ENCODE peak calls at places on chromosomes 13 and 19, in seven cellular contexts. K is DND-41, Q is prostate gland, M is fibroblast of villous mesenchyme, O is retinal pigment epithelial cell, S is fibroblast of mammary gland, E is osteoblast. Z is an unnamed sample.

GRCh38 chr13:98796798-98797197 is 44.3 kb upstream of the SLC15A1 start:
- DNase-seq in K (no peak), O (no peak), S (no peak), E (no peak), M (no peak), Q (no peak), Z (no peak)

GRCh38 chr19:5113101-5113557 is 144.2 kb downstream of the KDM4B start:
- DNase-seq in Q (no peak), E (peak), M (peak), O (no peak), S (peak), K (no peak), Z (no peak)

GRCh38 chr13:107585466-107585865 is 629.9 kb downstream of the LIG4 start:
- DNase-seq in E (no peak), K (no peak), Q (no peak), O (no peak), M (peak), S (no peak), Z (no peak)

GRCh38 chr13:33212396-33212795 is 73.2 kb downstream of the STARD13 start:
- DNase-seq in K (no peak), O (no peak), S (no peak), E (no peak), M (no peak), Q (no peak), Z (no peak)

GRCh38 chr19:1266818-1267440 is 2.2 kb upstream of the CIRBP start:
- DNase-seq in O (no peak), Q (peak), E (peak), S (no peak), M (no peak), K (peak), Z (no peak)

GRCh38 chr13:89660752-89661151 is 1686.7 kb upstream of the MIR17HG start:
- DNase-seq in Q (no peak), E (no peak), K (no peak), S (no peak), O (no peak), M (no peak), Z (no peak)

GRCh38 chr13:47256618-47257017 is 359.8 kb upstream of the HTR2A start:
- DNase-seq in M (no peak), Q (no peak), O (no peak), K (no peak), S (peak), E (peak), Z (peak)

GRCh38 chr19:13906525-13906904 is 514 bp downstream of the CC2D1A start:
- DNase-seq in M (no peak), O (no peak), K (peak), E (peak), Q (no peak), S (no peak), Z (no peak)

GRCh38 chr19:55319786-55320185 is 5.4 kb downstream of the TMEM150B start:
- DNase-seq in E (peak), Q (no peak), S (peak), O (no peak), M (peak), K (no peak), Z (no peak)

GRCh38 chr13:19838726-19839342 is 24.6 kb downstream of the ZMYM5 start:
- DNase-seq in K (no peak), O (no peak), M (peak), S (peak), E (peak), Q (no peak), Z (no peak)

GRCh38 chr19:51552996-51553725 is 17.9 kb upstream of the ZNF175 start:
- DNase-seq in K (peak), E (peak), S (peak), M (peak), O (no peak), Q (peak), Z (peak)

GRCh38 chr13:34555988-34556387 is 386.1 kb upstream of the NBEA start:
- DNase-seq in M (no peak), S (no peak), K (no peak), E (no peak), Q (no peak), O (peak), Z (no peak)

GRCh38 chr13:52165410-52165809 is 6.0 kb upstream of the NEK3 start:
- DNase-seq in S (no peak), K (no peak), O (no peak), Q (no peak), E (no peak), M (no peak), Z (no peak)

GRCh38 chr19:662207-662961 is 630 bp downstream of the RNF126 start:
- DNase-seq in M (peak), S (peak), K (peak), Q (no peak), E (peak), O (no peak), Z (no peak)

GRCh38 chr13:84279166-84279565 is 396.9 kb upstream of the SLITRK1 start:
- DNase-seq in E (no peak), O (no peak), Q (no peak), S (no peak), K (no peak), M (no peak), Z (no peak)

GRCh38 chr13:45554604-45555109 is 60.9 kb downstream of the ERICH6B start:
- DNase-seq in Q (no peak), S (no peak), M (no peak), O (no peak), K (no peak), E (no peak), Z (no peak)

GRCh38 chr13:51276684-51277083 is 54.5 kb downstream of the FAM124A start:
- DNase-seq in O (no peak), E (no peak), Q (no peak), M (no peak), K (no peak), S (peak), Z (no peak)

GRCh38 chr19:4183967-4184717 is 1.7 kb downstream of the ANKRD24 start:
- DNase-seq in S (no peak), E (peak), K (no peak), O (no peak), Q (no peak), M (no peak), Z (no peak)

GRCh38 chr13:51895906-51896888 is 34.4 kb downstream of the CCDC70 start:
- DNase-seq in M (peak), K (peak), S (peak), Q (peak), E (peak), O (no peak), Z (peak)

GRCh38 chr19:3708207-3708931 is at the start of gene TJP3:
- DNase-seq in E (peak), M (no peak), K (no peak), O (peak), Q (peak), S (no peak), Z (no peak)

GRCh38 chr19:46931197-46931596 is 70.4 kb downstream of the ARHGAP35 start:
- DNase-seq in M (no peak), O (no peak), Q (no peak), E (no peak), K (no peak), S (no peak), Z (no peak)

GRCh38 chr19:13039211-13039789 is 44.0 kb downstream of the NFIX start:
- DNase-seq in Q (no peak), O (no peak), K (no peak), M (no peak), S (no peak), E (no peak), Z (no peak)

GRCh38 chr19:1873524-1874473 is 10.4 kb upstream of the KLF16 start:
- DNase-seq in Q (no peak), O (no peak), M (no peak), K (no peak), S (peak), E (peak), Z (no peak)

GRCh38 chr19:33946535-33947323 is 150.1 kb downstream of the KCTD15 start:
- DNase-seq in Q (no peak), M (no peak), O (no peak), S (no peak), K (no peak), E (no peak), Z (no peak)

GRCh38 chr13:113951246-113951999 is 22.5 kb downstream of the C13orf46 start:
- DNase-seq in K (peak), O (no peak), M (peak), E (peak), Q (peak), S (peak), Z (no peak)

GRCh38 chr19:709965-710714 is 1.4 kb downstream of the PALM start:
- DNase-seq in O (no peak), Q (no peak), S (no peak), M (no peak), K (no peak), E (peak), Z (no peak)

GRCh38 chr13:44899967-44900366 is 89.3 kb downstream of the NUFIP1 start:
- DNase-seq in E (no peak), M (no peak), Q (no peak), S (no peak), K (no peak), O (no peak), Z (no peak)

GRCh38 chr13:96090240-96091101 is 564 bp downstream of the HS6ST3 start:
- DNase-seq in M (no peak), O (no peak), K (no peak), Q (no peak), E (peak), S (peak), Z (no peak)

GRCh38 chr19:1406496-1406817 is 929 bp upstream of the DAZAP1 start:
- DNase-seq in S (no peak), E (no peak), M (no peak), O (no peak), K (no peak), Q (peak), Z (no peak)

GRCh38 chr13:43057653-43058317 is 34.4 kb downstream of the DNAJC15 start:
- DNase-seq in O (no peak), E (no peak), S (no peak), M (peak), K (peak), Q (no peak), Z (peak)

GRCh38 chr13:93259527-93260080 is 33.0 kb downstream of the GPC6 start:
- DNase-seq in Q (no peak), E (no peak), M (no peak), S (peak), K (no peak), O (no peak), Z (no peak)

GRCh38 chr19:49057636-49058234 is at the start of gene CGB7:
- DNase-seq in O (no peak), S (peak), Q (peak), K (no peak), E (peak), M (peak), Z (no peak)
- H3K4me3 ChIP-seq in O (peak), S (peak), Q (peak), K (no peak), E (peak), M (peak), Z (peak)

GRCh38 chr19:31315621-31316011 is 33.6 kb downstream of the TSHZ3 start:
- DNase-seq in M (no peak), S (no peak), E (no peak), Q (no peak), K (no peak), O (no peak), Z (no peak)

GRCh38 chr19:31313291-31314030 is 35.8 kb downstream of the TSHZ3 start:
- DNase-seq in M (no peak), E (no peak), K (no peak), Q (no peak), O (no peak), S (no peak), Z (no peak)

GRCh38 chr19:31314156-31314555 is 35.1 kb downstream of the TSHZ3 start:
- DNase-seq in M (no peak), K (no peak), E (no peak), O (no peak), S (no peak), Q (no peak), Z (no peak)

GRCh38 chr19:31316201-31316951 is 32.9 kb downstream of the TSHZ3 start:
- DNase-seq in O (no peak), S (peak), E (no peak), M (peak), Q (no peak), K (no peak), Z (no peak)

DNA sequence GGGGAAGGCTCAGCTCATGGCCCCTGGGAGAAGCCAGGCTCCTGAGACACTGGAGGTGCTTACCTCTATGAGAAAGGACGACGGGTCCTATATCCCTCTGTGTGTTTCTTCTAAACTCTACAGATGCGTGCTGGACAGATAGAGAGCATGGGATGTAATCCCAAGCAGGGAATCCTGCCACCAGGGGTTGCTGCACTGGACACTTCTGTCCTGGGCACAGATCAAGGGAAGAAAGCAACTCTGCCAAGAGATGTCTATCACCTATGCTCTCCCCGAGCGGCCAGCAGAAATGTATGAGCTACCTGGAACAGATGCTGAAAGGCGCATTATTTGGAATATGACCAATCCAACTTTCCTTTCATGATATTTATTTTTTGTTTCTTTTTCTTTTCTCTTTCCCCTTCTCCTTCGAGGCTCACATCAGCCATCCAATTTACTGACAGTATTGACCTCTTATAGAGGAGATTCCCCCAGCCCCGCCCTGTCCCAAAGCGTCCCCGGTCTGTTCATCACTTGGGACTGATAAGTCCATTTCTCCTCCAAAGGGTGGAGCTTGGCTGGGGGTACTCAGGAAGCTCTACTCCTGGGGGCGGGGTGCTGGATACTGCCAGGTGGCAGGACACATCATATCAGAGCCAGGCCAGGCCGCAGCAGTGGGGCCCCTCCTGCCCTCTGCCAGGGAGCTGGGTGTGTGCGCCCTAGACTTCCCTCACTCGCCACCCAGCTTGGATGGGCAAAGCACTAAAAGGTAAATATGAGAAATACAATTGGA is 34.2 kb downstream of the TSHZ3 start:
- DNase-seq in O (no peak), S (peak), M (no peak), Q (no peak), K (no peak), E (no peak), Z (no peak)
- TF ChIP-seq CTCF in O (peak), S (peak), M (peak), Q (peak), K (no peak), E (peak), Z (peak)

GRCh38 chr19:7916137-7916907 is 1.7 kb downstream of the TGFBR3L start:
- DNase-seq in O (no peak), Q (no peak), K (peak), M (peak), S (no peak), E (peak), Z (no peak)
- H3K4me3 ChIP-seq in O (peak), Q (peak), K (no peak), M (peak), S (peak), E (peak), Z (peak)

DNA sequence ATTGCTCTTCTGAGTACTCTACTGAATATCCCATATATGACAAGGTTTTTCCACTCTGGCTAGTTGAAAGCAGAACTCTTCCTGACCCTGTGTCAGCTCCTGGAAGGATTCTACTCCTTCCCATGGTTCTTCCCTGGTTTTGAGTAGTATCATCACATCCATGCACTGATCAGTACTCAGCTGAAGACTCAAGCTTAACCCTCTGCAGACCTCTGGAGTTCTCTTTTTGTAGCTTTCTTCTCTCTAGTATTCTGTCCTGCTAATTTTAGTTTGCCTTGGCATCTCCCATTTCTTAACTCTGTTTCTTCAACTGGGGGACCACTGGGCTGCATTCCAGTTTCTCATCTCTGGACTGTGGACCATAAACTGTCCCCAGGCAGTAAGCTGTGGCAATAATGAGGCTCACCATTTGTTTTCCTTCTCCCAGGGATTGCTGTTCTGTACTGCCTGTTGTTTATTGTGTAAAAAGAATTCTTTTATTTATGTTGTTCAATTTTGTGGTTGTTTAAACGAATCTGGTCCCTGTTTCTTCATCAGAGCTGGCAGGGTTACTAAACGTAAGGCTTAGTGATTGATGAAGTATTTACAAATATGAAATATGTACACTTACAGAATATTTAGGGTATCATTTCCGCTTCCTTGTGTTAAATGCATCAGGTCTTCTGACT is 19.7 kb downstream of the LPAR6 start:
- DNase-seq in Q (no peak), M (peak), S (no peak), K (no peak), O (no peak), E (no peak), Z (no peak)
- TF ChIP-seq CTCF in Q (no peak), M (no peak), S (no peak), K (no peak), O (no peak), E (no peak), Z (no peak)

GRCh38 chr19:10096615-10096963 is 5.9 kb downstream of the ANGPTL6 start:
- DNase-seq in K (no peak), M (no peak), E (no peak), Q (no peak), O (no peak), S (peak), Z (no peak)

GRCh38 chr19:10093295-10094186 is 7.4 kb downstream of the SHFL start:
- DNase-seq in E (peak), K (peak), O (no peak), M (no peak), S (peak), Q (no peak), Z (no peak)

GRCh38 chr19:10095948-10096614 is 6.4 kb downstream of the ANGPTL6 start:
- DNase-seq in Q (peak), E (peak), O (peak), M (peak), K (no peak), S (peak), Z (peak)

GRCh38 chr19:10092648-10093294 is 6.7 kb downstream of the SHFL start:
- DNase-seq in O (no peak), Q (no peak), M (no peak), K (no peak), E (peak), S (no peak), Z (no peak)

GRCh38 chr19:10095622-10095947 is 6.9 kb downstream of the ANGPTL6 start:
- DNase-seq in O (no peak), M (no peak), Q (no peak), E (no peak), S (no peak), K (no peak), Z (no peak)
- H3K4me3 ChIP-seq in O (no peak), M (peak), Q (no peak), E (peak), S (no peak), K (no peak), Z (peak)

GRCh38 chr19:32779082-32779481 is 59.5 kb downstream of the TDRD12 start:
- DNase-seq in K (no peak), O (no peak), E (no peak), M (no peak), Q (no peak), S (no peak), Z (no peak)

DNA sequence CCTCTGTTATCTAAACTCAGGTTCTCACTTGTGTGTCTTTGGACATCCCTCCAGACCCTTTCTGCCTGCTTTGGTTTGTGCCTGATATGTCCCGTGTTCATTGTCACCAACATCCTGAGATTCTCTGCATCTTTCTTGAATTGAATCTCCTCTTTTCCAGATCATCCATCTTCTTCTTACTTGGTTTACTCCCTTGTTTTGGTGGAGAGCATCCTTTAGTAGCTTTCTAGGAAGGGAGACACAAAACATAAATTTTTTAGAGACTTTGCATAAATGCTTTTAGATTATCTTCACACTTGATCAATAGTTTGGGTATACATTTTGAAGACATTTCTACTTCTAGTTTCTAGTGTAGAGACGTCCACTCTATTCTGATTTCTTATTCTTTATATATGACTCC is 61.7 kb downstream of the TDRD12 start:
- DNase-seq in E (no peak), O (no peak), M (no peak), S (no peak), K (no peak), Q (no peak), Z (no peak)
- TF ChIP-seq CTCF in E (no peak), O (no peak), M (no peak), S (no peak), K (no peak), Q (no peak), Z (no peak)

GRCh38 chr13:28854657-28855056 is 34.5 kb downstream of the MTUS2 start:
- DNase-seq in M (peak), O (no peak), K (no peak), S (no peak), Q (no peak), E (no peak), Z (peak)
- H3K4me3 ChIP-seq in M (no peak), O (no peak), K (no peak), S (no peak), Q (no peak), E (no peak), Z (no peak)

GRCh38 chr19:11198175-11198534 is 810 bp upstream of the KANK2 start:
- DNase-seq in O (no peak), Q (no peak), E (no peak), K (no peak), M (no peak), S (no peak), Z (no peak)

GRCh38 chr19:11196406-11197287 is 698 bp downstream of the KANK2 start:
- DNase-seq in E (peak), Q (no peak), K (no peak), S (peak), M (no peak), O (no peak), Z (no peak)

GRCh38 chr19:11198769-11199469 is 1.6 kb upstream of the KANK2 start:
- DNase-seq in E (no peak), O (peak), Q (no peak), K (no peak), M (no peak), S (no peak), Z (no peak)

GRCh38 chr19:11195681-11196080 is 1.7 kb downstream of the KANK2 start:
- DNase-seq in S (no peak), Q (no peak), K (no peak), O (no peak), E (peak), M (no peak), Z (no peak)

GRCh38 chr19:11197291-11198174 is at the start of gene KANK2:
- DNase-seq in Q (peak), K (peak), E (peak), M (peak), O (peak), S (peak), Z (no peak)
- TF ChIP-seq CTCF in Q (no peak), K (no peak), E (no peak), M (peak), O (no peak), S (no peak), Z (no peak)

GRCh38 chr19:38004100-38004504 is 97.1 kb downstream of the SIPA1L3 start:
- DNase-seq in E (no peak), O (no peak), M (no peak), Q (no peak), S (peak), K (no peak), Z (peak)
- H3K4me3 ChIP-seq in E (peak), O (peak), M (peak), Q (peak), S (peak), K (no peak), Z (peak)

GRCh38 chr13:48333976-48334375 is 30.4 kb downstream of the RB1 start:
- DNase-seq in K (no peak), E (no peak), O (no peak), S (peak), Q (peak), M (peak), Z (no peak)

GRCh38 chr13:48334534-48335127 is 31.1 kb downstream of the RB1 start:
- DNase-seq in S (peak), E (no peak), Q (peak), M (peak), K (no peak), O (no peak), Z (no peak)
- TF ChIP-seq CTCF in S (peak), E (peak), Q (peak), M (peak), K (peak), O (peak), Z (peak)